ENCODE peak calls at places on chromosomes 1 and 21, in ten cellular contexts. G is HL-60, D is fibroblast of lung, C is transverse colon, E is HCT116, S is left ventricle myocardium inferior, T is prostate gland, H is upper lobe of right lung, X is cardiac muscle cell, B is body of pancreas. U is an unnamed sample.

GRCh38 chr21:41229527-41230248 is 61.7 kb downstream of the BACE2 start:
- DNase-seq in G (no peak), D (no peak), C (no peak), E (no peak), S (no peak), T (no peak), H (no peak), X (no peak), B (no peak), U (peak)

GRCh38 chr1:48492392-48492791 is 20.4 kb upstream of the SPATA6 start:
- DNase-seq in G (no peak), D (no peak), C (peak), E (no peak), S (no peak), T (no peak), H (no peak), X (no peak), B (peak), U (peak)

GRCh38 chr1:25556791-25557476 is 13.5 kb downstream of the LDLRAP1 start:
- DNase-seq in G (peak), D (peak), C (peak), E (no peak), S (no peak), T (peak), H (no peak), X (no peak), B (peak), U (no peak)

GRCh38 chr1:41878495-41878894 is 40.2 kb downstream of the HIVEP3 start:
- DNase-seq in G (no peak), D (no peak), C (no peak), E (no peak), S (no peak), T (no peak), H (no peak), X (no peak), B (no peak), U (no peak)

GRCh38 chr1:204573563-204573925 is 57.3 kb downstream of the MDM4 start:
- DNase-seq in G (no peak), D (no peak), C (no peak), E (no peak), S (no peak), T (no peak), H (no peak), X (no peak), B (no peak), U (no peak)

GRCh38 chr1:228742535-228742934 is 7.3 kb downstream of the RHOU start:
- DNase-seq in G (no peak), D (no peak), C (no peak), E (no peak), S (no peak), T (no peak), H (no peak), X (no peak), B (no peak), U (no peak)

GRCh38 chr1:53557369-53557768 is 98.2 kb downstream of the DMRTB1 start:
- DNase-seq in G (no peak), D (no peak), C (peak), E (no peak), S (no peak), T (no peak), H (peak), X (no peak), B (no peak), U (no peak)

GRCh38 chr1:211833174-211833820 is 2.7 kb upstream of the LPGAT1 start:
- DNase-seq in G (no peak), D (no peak), C (no peak), E (no peak), S (no peak), T (no peak), H (no peak), X (no peak), B (peak), U (no peak)

GRCh38 chr1:63545780-63546179 is 22.5 kb downstream of the EFCAB7 start:
- DNase-seq in G (no peak), D (peak), C (no peak), E (no peak), S (no peak), T (no peak), H (no peak), X (no peak), B (no peak), U (no peak)

DNA sequence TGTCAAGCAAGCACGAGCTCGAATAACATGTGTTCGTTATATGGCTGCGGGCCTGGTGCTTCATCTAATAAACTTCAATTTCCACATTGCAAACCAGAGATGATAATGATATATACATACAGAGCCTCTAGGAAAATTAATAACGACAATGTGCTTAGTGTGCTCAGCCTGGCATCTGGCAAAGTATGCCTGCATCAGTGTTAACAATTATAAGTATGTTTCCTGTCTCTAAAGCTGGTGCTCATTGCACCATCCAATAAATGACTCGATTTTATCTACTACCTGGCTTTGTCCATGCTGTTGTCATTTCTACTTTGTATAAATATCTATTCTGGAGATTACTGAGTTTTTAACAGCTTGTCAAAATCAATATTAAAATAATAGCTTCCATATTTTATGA is 1402.6 kb downstream of the MRPL39 start:
- DNase-seq in G (no peak), D (no peak), C (no peak), E (no peak), S (no peak), T (no peak), H (no peak), X (no peak), B (no peak), U (no peak)
- TF ChIP-seq CTCF in G (no peak), D (no peak), C (no peak), E (no peak), S (no peak), T (no peak), H (no peak), X (no peak), B (no peak), U (no peak)

DNA sequence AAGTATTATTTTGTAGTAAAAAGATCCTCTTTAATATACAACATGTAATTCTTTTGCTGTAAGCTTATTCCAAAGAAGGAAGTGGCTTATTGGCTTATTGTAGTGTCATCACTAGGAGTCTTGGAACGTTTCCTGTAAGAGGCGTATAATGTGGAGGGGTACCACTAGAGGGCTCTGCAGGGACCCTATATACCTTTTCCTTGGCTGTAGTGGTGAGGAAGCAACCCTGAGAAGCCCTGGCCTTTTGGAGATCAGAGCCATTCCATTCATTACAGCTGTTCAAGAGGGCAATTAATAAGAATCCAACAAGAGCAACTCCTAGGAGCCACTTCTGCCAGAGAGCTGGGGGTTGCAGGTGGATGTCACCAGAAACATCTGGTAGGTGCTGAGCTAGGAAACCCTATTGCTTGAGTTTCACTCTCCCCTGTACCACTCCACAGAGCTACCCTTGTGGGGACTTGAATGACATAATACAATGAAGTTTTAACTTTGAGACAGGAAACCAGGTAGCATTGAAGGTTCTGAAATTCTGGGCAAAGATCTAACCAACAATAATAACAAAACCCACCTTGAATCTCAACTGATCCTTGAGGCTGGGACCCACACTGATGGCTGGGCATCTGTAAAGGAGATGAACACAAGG is 160.4 kb upstream of the COA6 start:
- DNase-seq in G (peak), D (peak), C (no peak), E (no peak), S (no peak), T (no peak), H (no peak), X (peak), B (peak), U (no peak)
- H3K4me3 ChIP-seq in G (no peak), D (no peak), C (no peak), E (no peak), S (no peak), T (no peak), H (no peak), X (no peak), B (no peak), U (no peak)

GRCh38 chr1:6414881-6415280 is 4.8 kb downstream of the HES2 start:
- DNase-seq in G (no peak), D (no peak), C (peak), E (no peak), S (no peak), T (no peak), H (no peak), X (no peak), B (no peak), U (no peak)
- H3K27ac ChIP-seq in G (no peak), D (no peak), C (peak), E (peak), S (no peak), T (no peak), H (no peak), X (no peak), B (no peak), U (no peak)

GRCh38 chr1:226596531-226597165 is 48.1 kb downstream of the STUM start:
- DNase-seq in G (no peak), D (no peak), C (no peak), E (no peak), S (no peak), T (no peak), H (peak), X (no peak), B (no peak), U (no peak)
- TF ChIP-seq CTCF in G (no peak), D (no peak), C (no peak), E (no peak), S (no peak), T (no peak), H (no peak), X (no peak), B (no peak), U (no peak)

DNA sequence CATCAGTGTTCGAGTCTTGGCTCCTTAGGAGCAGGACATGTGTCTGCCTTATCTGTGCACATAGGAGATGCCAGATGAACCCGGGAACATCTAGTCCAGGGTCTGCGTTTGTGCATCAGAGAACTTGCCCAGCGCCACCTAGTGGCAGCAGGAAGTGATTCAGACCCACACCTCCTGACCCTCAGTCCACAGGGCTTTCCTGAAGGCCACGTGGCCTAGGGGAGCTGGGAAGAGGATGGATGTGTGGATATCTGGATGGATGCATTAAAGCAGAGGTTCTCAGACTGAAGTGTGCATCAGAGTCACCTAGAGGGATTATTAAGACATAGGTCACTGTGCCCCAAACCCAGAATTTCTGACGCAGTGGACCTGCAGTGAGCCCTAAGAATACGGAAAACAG is 37.3 kb downstream of the CAPN8 start:
- DNase-seq in G (peak), D (peak), C (peak), E (peak), S (peak), T (peak), H (peak), X (peak), B (peak), U (no peak)
- H3K4me3 ChIP-seq in G (no peak), D (no peak), C (no peak), E (no peak), S (no peak), T (no peak), H (no peak), X (no peak), B (no peak), U (no peak)

GRCh38 chr1:209397910-209398309 is 185.6 kb upstream of the CAMK1G start:
- DNase-seq in G (no peak), D (no peak), C (no peak), E (no peak), S (no peak), T (no peak), H (no peak), X (no peak), B (no peak), U (no peak)
- H3K27ac ChIP-seq in G (no peak), D (no peak), C (no peak), E (no peak), S (no peak), T (peak), H (no peak), X (no peak), B (no peak), U (no peak)

DNA sequence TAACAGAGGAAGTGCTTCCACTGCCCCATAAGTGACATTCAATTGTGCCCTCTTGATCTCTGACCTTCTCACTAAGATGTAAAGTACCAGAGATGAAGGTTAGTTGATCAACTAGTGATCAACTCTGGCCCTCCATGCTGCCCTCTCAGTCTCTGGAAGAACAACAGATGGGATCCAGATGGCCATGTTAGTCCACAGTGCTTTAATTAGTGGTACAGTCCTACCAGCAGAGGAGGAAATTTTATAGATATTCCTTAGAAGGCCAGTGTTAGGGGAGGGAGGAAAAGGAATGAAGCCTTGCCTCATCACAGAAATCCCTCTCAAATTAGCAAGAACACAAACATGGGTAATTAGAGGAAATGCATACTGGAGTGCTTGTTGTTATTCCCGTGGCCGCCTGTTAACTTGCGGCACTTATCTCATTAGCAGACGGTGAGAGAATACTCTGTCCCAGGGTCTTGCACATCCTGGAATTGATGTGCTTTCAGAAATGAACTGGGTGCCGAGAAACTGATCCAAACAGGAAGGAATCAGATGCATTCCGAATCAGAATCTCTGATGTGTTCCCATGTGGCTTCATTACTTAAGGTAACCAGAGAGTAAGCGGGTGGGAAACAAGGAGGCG is 91.1 kb upstream of the RGS4 start:
- DNase-seq in G (no peak), D (no peak), C (no peak), E (no peak), S (no peak), T (no peak), H (no peak), X (no peak), B (no peak), U (no peak)
- TF ChIP-seq CTCF in G (no peak), D (no peak), C (no peak), E (no peak), S (no peak), T (no peak), H (no peak), X (no peak), B (no peak), U (no peak)

GRCh38 chr21:16324630-16325029 is 594.8 kb downstream of the USP25 start:
- DNase-seq in G (no peak), D (no peak), C (no peak), E (no peak), S (no peak), T (no peak), H (no peak), X (no peak), B (no peak), U (no peak)

GRCh38 chr21:16330340-16331319 is 600.8 kb downstream of the USP25 start:
- DNase-seq in G (peak), D (peak), C (no peak), E (peak), S (no peak), T (peak), H (no peak), X (peak), B (peak), U (no peak)
- H3K4me3 ChIP-seq in G (no peak), D (no peak), C (no peak), E (no peak), S (peak), T (no peak), H (no peak), X (peak), B (no peak), U (no peak)

GRCh38 chr1:194865367-194865766 is 1679.0 kb upstream of the B3GALT2 start:
- DNase-seq in G (no peak), D (peak), C (no peak), E (no peak), S (no peak), T (no peak), H (no peak), X (no peak), B (no peak), U (no peak)
- H3K27ac ChIP-seq in G (no peak), D (no peak), C (no peak), E (no peak), S (no peak), T (no peak), H (no peak), X (no peak), B (no peak), U (no peak)

GRCh38 chr1:86552376-86552775 is 5.5 kb downstream of the CLCA4 start:
- DNase-seq in G (no peak), D (no peak), C (no peak), E (no peak), S (no peak), T (no peak), H (no peak), X (no peak), B (no peak), U (no peak)

GRCh38 chr1:86546787-86547221 is at the start of gene CLCA4:
- DNase-seq in G (no peak), D (no peak), C (no peak), E (no peak), S (no peak), T (no peak), H (no peak), X (no peak), B (no peak), U (no peak)

GRCh38 chr1:86551305-86551704 is 4.4 kb downstream of the CLCA4 start:
- DNase-seq in G (no peak), D (no peak), C (no peak), E (no peak), S (no peak), T (no peak), H (no peak), X (no peak), B (no peak), U (no peak)

DNA sequence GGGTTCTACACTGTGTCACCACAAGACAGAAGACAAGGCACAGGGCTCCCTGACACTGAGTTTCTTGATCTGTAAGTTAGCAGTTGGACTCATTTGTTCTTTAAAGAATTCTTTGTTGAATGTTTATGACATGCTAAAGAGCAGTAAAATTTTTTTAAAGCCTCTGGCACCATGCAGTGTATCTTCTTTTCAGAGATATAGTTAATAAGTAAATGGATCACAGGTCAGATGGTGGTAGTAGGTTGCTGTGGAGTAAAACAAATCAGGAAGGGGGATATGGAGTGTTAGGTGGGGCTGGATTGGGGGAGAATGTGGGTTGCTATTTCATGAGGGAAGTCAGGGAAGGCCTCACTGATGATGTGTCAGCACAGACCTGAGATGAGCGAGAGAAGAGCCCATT is 2.0 kb downstream of the CLCA4 start:
- DNase-seq in G (no peak), D (no peak), C (no peak), E (no peak), S (no peak), T (no peak), H (no peak), X (no peak), B (no peak), U (no peak)
- TF ChIP-seq CTCF in G (no peak), D (no peak), C (no peak), E (no peak), S (no peak), T (no peak), H (no peak), X (no peak), B (no peak), U (no peak)

U was measured in Peyer's patch.